ENCODE peak calls at places on chromosomes 6 and 20, in five cellular contexts. W is endothelial cell; H is AG20443; M is NCI-H748 treated with DMSO at 0.1 percent for 48 hours; V is stimulated activated CD4-positive, alpha-beta T cell treated with anti-CD3 and anti-CD28 coated beads, TNF-alpha, amount 100 ng/mL, for 24 hours. A is an unnamed sample.

GRCh38 chr6:158047120-158047518 is 65.5 kb downstream of the SYNJ2 start:
- DNase-seq in W (no peak), H (peak), M (no peak), V (peak), A (no peak)

GRCh38 chr20:11207749-11208502 is 534.1 kb upstream of the JAG1 start:
- DNase-seq in W (no peak), H (peak), M (no peak), V (no peak), A (no peak)

GRCh38 chr20:14986026-14986655 is 648.7 kb upstream of the FLRT3 start:
- DNase-seq in W (no peak), H (no peak), M (no peak), V (no peak), A (no peak)

GRCh38 chr20:40955326-40955725 is 73.3 kb upstream of the TOP1 start:
- DNase-seq in W (no peak), H (no peak), M (no peak), V (no peak), A (no peak)

GRCh38 chr20:25063981-25064380 is 6.0 kb upstream of the ACSS1 start:
- DNase-seq in W (no peak), H (no peak), M (no peak), V (no peak), A (no peak)

GRCh38 chr6:23244300-23244699 is 674.9 kb downstream of the HDGFL1 start:
- DNase-seq in W (no peak), H (no peak), M (no peak), V (no peak), A (no peak)

GRCh38 chr20:39532205-39532604 is 570.1 kb downstream of the DHX35 start:
- DNase-seq in W (no peak), H (no peak), M (no peak), V (no peak), A (no peak)

GRCh38 chr20:23187759-23188158 is 101.6 kb upstream of the CD93 start:
- DNase-seq in W (no peak), H (no peak), M (no peak), V (no peak), A (no peak)

GRCh38 chr6:163415620-163416379 is 1.3 kb downstream of the QKI start:
- DNase-seq in W (peak), H (peak), M (peak), V (no peak), A (peak)

GRCh38 chr6:79076160-79076559 is 1.9 kb downstream of the PHIP start:
- DNase-seq in W (no peak), H (no peak), M (peak), V (no peak), A (no peak)

GRCh38 chr6:164230804-164231203 is 816.3 kb downstream of the QKI start:
- DNase-seq in W (no peak), H (no peak), M (no peak), V (no peak), A (no peak)

GRCh38 chr20:16819483-16819882 is 71.3 kb downstream of the OTOR start:
- DNase-seq in W (no peak), H (no peak), M (no peak), V (no peak), A (no peak)

GRCh38 chr20:7608246-7608645 is 332.0 kb downstream of the HAO1 start:
- DNase-seq in W (peak), H (peak), M (no peak), V (no peak), A (no peak)

GRCh38 chr6:6586671-6587526 is 1.6 kb upstream of the LY86 start:
- DNase-seq in W (no peak), H (no peak), M (no peak), V (no peak), A (no peak)

GRCh38 chr20:32189691-32190607 is 17.6 kb downstream of the PLAGL2 start:
- DNase-seq in W (peak), H (peak), M (peak), V (no peak), A (peak)